ENCODE peak calls at places on chromosomes 6 and 20, in nine cellular contexts. R is GM13976, T is mesothelial cell of epicardium, O is A673, N is Calu3, D is B cell, Z is fibroblast of mammary gland, W is body of pancreas, S is A549. E is an unnamed sample.

GRCh38 chr6:17600527-17601388 is 656 bp downstream of the FAM8A1 start:
- DNase-seq in R (peak), T (peak), O (peak), N (no peak), D (peak), Z (peak), W (peak), S (no peak), E (peak)

GRCh38 chr6:81722503-81723223 is 29.8 kb downstream of the TENT5A start:
- DNase-seq in R (no peak), T (no peak), O (no peak), N (no peak), D (no peak), Z (peak), W (no peak), S (no peak), E (no peak)

GRCh38 chr6:169241688-169242350 is 11.8 kb downstream of the THBS2 start:
- DNase-seq in R (no peak), T (no peak), O (no peak), N (no peak), D (no peak), Z (no peak), W (no peak), S (no peak), E (no peak)

GRCh38 chr20:35040646-35041045 is 52.0 kb downstream of the TRPC4AP start:
- DNase-seq in R (no peak), T (no peak), O (no peak), N (no peak), D (no peak), Z (no peak), W (no peak), S (no peak), E (no peak)

GRCh38 chr20:52103469-52103910 is 88.1 kb downstream of the ZFP64 start:
- DNase-seq in R (peak), T (no peak), O (peak), N (no peak), D (no peak), Z (peak), W (no peak), S (no peak), E (peak)

GRCh38 chr6:13992417-13993055 is 67.8 kb downstream of the RNF182 start:
- DNase-seq in R (no peak), T (no peak), O (no peak), N (no peak), D (no peak), Z (peak), W (no peak), S (peak), E (no peak)

GRCh38 chr6:13239530-13240455 is 88.5 kb downstream of the TBC1D7 start:
- DNase-seq in R (no peak), T (no peak), O (no peak), N (no peak), D (no peak), Z (peak), W (no peak), S (no peak), E (no peak)

GRCh38 chr20:35601021-35601973 is 14.3 kb upstream of the SPAG4 start:
- DNase-seq in R (peak), T (peak), O (peak), N (no peak), D (peak), Z (peak), W (peak), S (peak), E (peak)

GRCh38 chr6:55286824-55287223 is 40.4 kb upstream of the GFRAL start:
- DNase-seq in R (no peak), T (no peak), O (no peak), N (no peak), D (no peak), Z (no peak), W (no peak), S (no peak), E (no peak)

GRCh38 chr6:130674604-130675003 is 152.6 kb upstream of the SMLR1 start:
- DNase-seq in R (no peak), T (no peak), O (no peak), N (no peak), D (no peak), Z (peak), W (no peak), S (no peak), E (no peak)

GRCh38 chr6:147910254-147910653 is 401.8 kb downstream of the SAMD5 start:
- DNase-seq in R (no peak), T (no peak), O (no peak), N (no peak), D (no peak), Z (no peak), W (no peak), S (no peak), E (no peak)

GRCh38 chr20:50389808-50390684 is 120.1 kb upstream of the PTPN1 start:
- DNase-seq in R (no peak), T (no peak), O (no peak), N (no peak), D (no peak), Z (no peak), W (peak), S (no peak), E (no peak)

GRCh38 chr20:58048096-58048702 is 180.3 kb downstream of the ANKRD60 start:
- DNase-seq in R (no peak), T (peak), O (peak), N (peak), D (no peak), Z (peak), W (no peak), S (peak), E (no peak)

GRCh38 chr6:20340459-20340858 is 61.2 kb upstream of the E2F3 start:
- DNase-seq in R (no peak), T (no peak), O (peak), N (no peak), D (no peak), Z (no peak), W (no peak), S (no peak), E (no peak)

GRCh38 chr6:16759181-16759645 is 2.0 kb downstream of the ATXN1 start:
- DNase-seq in R (no peak), T (no peak), O (no peak), N (peak), D (no peak), Z (peak), W (peak), S (no peak), E (no peak)

GRCh38 chr20:20207291-20207690 is 155.0 kb downstream of the CFAP61 start:
- DNase-seq in R (no peak), T (no peak), O (no peak), N (no peak), D (no peak), Z (no peak), W (no peak), S (no peak), E (no peak)

GRCh38 chr20:46145646-46146045 is 27.5 kb downstream of the CD40 start:
- DNase-seq in R (no peak), T (no peak), O (no peak), N (no peak), D (no peak), Z (no peak), W (no peak), S (no peak), E (no peak)

GRCh38 chr6:83464741-83465140 is 33.9 kb upstream of the ME1 start:
- DNase-seq in R (no peak), T (no peak), O (no peak), N (no peak), D (no peak), Z (no peak), W (no peak), S (no peak), E (no peak)

GRCh38 chr6:169804427-169804826 is 53.0 kb downstream of the ERMARD start:
- DNase-seq in R (no peak), T (no peak), O (no peak), N (no peak), D (no peak), Z (no peak), W (no peak), S (no peak), E (no peak)

GRCh38 chr6:18242062-18242851 is 22.1 kb downstream of the DEK start:
- DNase-seq in R (no peak), T (no peak), O (no peak), N (no peak), D (no peak), Z (peak), W (no peak), S (no peak), E (no peak)

GRCh38 chr6:56757585-56757984 is 114.9 kb upstream of the DST start:
- DNase-seq in R (no peak), T (no peak), O (peak), N (peak), D (no peak), Z (peak), W (peak), S (no peak), E (no peak)

GRCh38 chr20:63441777-63442493 is 30.5 kb downstream of the KCNQ2 start:
- DNase-seq in R (peak), T (no peak), O (peak), N (peak), D (peak), Z (peak), W (peak), S (peak), E (peak)
- TF ChIP-seq CTCF in R (peak), T (peak), O (peak), N (peak), D (no peak), Z (peak), W (peak), S (peak), E (peak)

GRCh38 chr6:158519354-158519753 is 40.5 kb upstream of the TMEM181 start:
- DNase-seq in R (no peak), T (no peak), O (no peak), N (no peak), D (no peak), Z (no peak), W (no peak), S (no peak), E (no peak)
- TF ChIP-seq CTCF in R (no peak), T (no peak), O (no peak), N (no peak), D (no peak), Z (no peak), W (no peak), S (no peak), E (no peak)

GRCh38 chr6:166849762-166850181 is 106.6 kb downstream of the RNASET2 start:
- DNase-seq in R (no peak), T (no peak), O (no peak), N (no peak), D (peak), Z (peak), W (no peak), S (no peak), E (no peak)

GRCh38 chr6:166850677-166851076 is 105.7 kb downstream of the RNASET2 start:
- DNase-seq in R (no peak), T (no peak), O (no peak), N (no peak), D (no peak), Z (no peak), W (no peak), S (no peak), E (no peak)

GRCh38 chr6:166853371-166854325 is 102.7 kb downstream of the RNASET2 start:
- DNase-seq in R (no peak), T (no peak), O (no peak), N (no peak), D (no peak), Z (no peak), W (no peak), S (no peak), E (no peak)

GRCh38 chr6:166851426-166851825 is 104.9 kb downstream of the RNASET2 start:
- DNase-seq in R (no peak), T (no peak), O (no peak), N (no peak), D (no peak), Z (no peak), W (no peak), S (no peak), E (no peak)

GRCh38 chr6:166852484-166852975 is 103.8 kb downstream of the RNASET2 start:
- DNase-seq in R (no peak), T (no peak), O (no peak), N (no peak), D (no peak), Z (no peak), W (no peak), S (no peak), E (peak)
- TF ChIP-seq CTCF in R (no peak), T (no peak), O (no peak), N (no peak), D (peak), Z (no peak), W (no peak), S (no peak), E (no peak)

GRCh38 chr6:151693366-151693765 is 114.1 kb upstream of the ESR1 start:
- DNase-seq in R (no peak), T (no peak), O (no peak), N (no peak), D (no peak), Z (no peak), W (no peak), S (no peak), E (no peak)

GRCh38 chr6:151690768-151691562 is 116.5 kb upstream of the ESR1 start:
- DNase-seq in R (no peak), T (no peak), O (no peak), N (no peak), D (peak), Z (peak), W (peak), S (no peak), E (peak)

GRCh38 chr6:151689499-151690201 is 117.8 kb upstream of the ESR1 start:
- DNase-seq in R (no peak), T (no peak), O (no peak), N (no peak), D (no peak), Z (no peak), W (no peak), S (no peak), E (no peak)

GRCh38 chr6:151692216-151692615 is 115.3 kb upstream of the ESR1 start:
- DNase-seq in R (no peak), T (no peak), O (no peak), N (no peak), D (no peak), Z (peak), W (no peak), S (no peak), E (no peak)

DNA sequence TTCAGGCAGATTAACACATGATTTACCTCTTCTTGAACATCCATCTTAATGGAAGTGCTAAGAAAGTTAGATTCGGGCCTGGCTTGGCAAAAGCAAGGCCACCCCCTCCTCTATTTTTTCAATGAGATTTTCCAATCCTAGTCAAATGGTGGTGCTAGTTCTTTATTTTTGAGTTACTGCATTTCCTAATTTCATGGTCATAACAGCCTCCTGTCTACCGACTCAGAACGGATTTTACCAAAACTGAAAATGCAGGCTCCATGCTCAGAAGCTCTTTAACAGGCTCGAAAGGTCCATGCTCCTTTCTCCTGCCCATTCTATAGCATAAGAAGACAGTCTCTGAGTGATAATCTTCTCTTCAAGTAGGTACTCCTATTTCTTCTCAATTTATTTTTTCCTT is 117.2 kb upstream of the ESR1 start:
- DNase-seq in R (no peak), T (no peak), O (no peak), N (no peak), D (no peak), Z (peak), W (no peak), S (no peak), E (no peak)
- TF ChIP-seq CTCF in R (no peak), T (no peak), O (peak), N (no peak), D (no peak), Z (peak), W (no peak), S (no peak), E (no peak)

GRCh38 chr6:22221211-22221610 is 75.6 kb downstream of the PRL start:
- DNase-seq in R (no peak), T (no peak), O (no peak), N (peak), D (no peak), Z (no peak), W (no peak), S (no peak), E (no peak)
- TF ChIP-seq CTCF in R (no peak), T (no peak), O (no peak), N (no peak), D (no peak), Z (no peak), W (no peak), S (no peak), E (no peak)

GRCh38 chr20:63858393-63859165 is 2.7 kb upstream of the ABHD16B start:
- DNase-seq in R (peak), T (no peak), O (peak), N (no peak), D (no peak), Z (peak), W (no peak), S (no peak), E (no peak)
- TF ChIP-seq CTCF in R (no peak), T (no peak), O (peak), N (no peak), D (no peak), Z (peak), W (no peak), S (no peak), E (no peak)

GRCh38 chr6:109892451-109893435 is 85.4 kb upstream of the GPR6 start:
- DNase-seq in R (no peak), T (no peak), O (no peak), N (peak), D (no peak), Z (peak), W (peak), S (no peak), E (no peak)
- TF ChIP-seq CTCF in R (no peak), T (no peak), O (no peak), N (peak), D (no peak), Z (no peak), W (peak), S (no peak), E (no peak)

GRCh38 chr6:160450849-160451248 is 102.7 kb downstream of the SLC22A3 start:
- DNase-seq in R (no peak), T (no peak), O (no peak), N (no peak), D (no peak), Z (no peak), W (no peak), S (no peak), E (no peak)

GRCh38 chr6:160457843-160458242 is 109.7 kb downstream of the SLC22A3 start:
- DNase-seq in R (no peak), T (no peak), O (no peak), N (no peak), D (no peak), Z (no peak), W (no peak), S (no peak), E (no peak)

GRCh38 chr6:160454303-160454702 is 106.1 kb downstream of the SLC22A3 start:
- DNase-seq in R (no peak), T (no peak), O (no peak), N (no peak), D (no peak), Z (no peak), W (no peak), S (no peak), E (no peak)

GRCh38 chr6:160456214-160456546 is 108.0 kb downstream of the SLC22A3 start:
- DNase-seq in R (no peak), T (no peak), O (no peak), N (no peak), D (no peak), Z (no peak), W (no peak), S (no peak), E (no peak)

GRCh38 chr6:160455484-160456213 is 107.5 kb downstream of the SLC22A3 start:
- DNase-seq in R (peak), T (peak), O (peak), N (peak), D (peak), Z (peak), W (peak), S (peak), E (peak)
- TF ChIP-seq CTCF in R (peak), T (peak), O (peak), N (peak), D (peak), Z (peak), W (peak), S (peak), E (peak)

GRCh38 chr6:2744206-2744771 is 6.4 kb downstream of the MYLK4 start:
- DNase-seq in R (no peak), T (no peak), O (peak), N (no peak), D (no peak), Z (no peak), W (peak), S (peak), E (no peak)
- TF ChIP-seq CTCF in R (no peak), T (no peak), O (peak), N (peak), D (no peak), Z (peak), W (peak), S (peak), E (no peak)

GRCh38 chr6:144999127-144999526 is 714.0 kb downstream of the UTRN start:
- DNase-seq in R (no peak), T (no peak), O (no peak), N (no peak), D (no peak), Z (peak), W (no peak), S (no peak), E (no peak)
- TF ChIP-seq CTCF in R (no peak), T (no peak), O (peak), N (no peak), D (no peak), Z (peak), W (no peak), S (no peak), E (no peak)